ENCODE peak calls at places on chromosome 1, in four cellular contexts. B is uterus, U is thoracic aorta, M is left ventricle myocardium inferior. Z is an unnamed sample.

GRCh38 chr1:171898956-171899355 is 57.7 kb downstream of the DNM3 start:
- DNase-seq in B (no peak), U (no peak), M (no peak), Z (no peak)

GRCh38 chr1:37485902-37486679 is 11.7 kb downstream of the ZC3H12A start:
- DNase-seq in B (no peak), U (no peak), M (no peak), Z (no peak)

GRCh38 chr1:178060789-178061556 is 32.9 kb upstream of the RASAL2 start:
- DNase-seq in B (no peak), U (no peak), M (no peak), Z (no peak)

GRCh38 chr1:36109041-36109679 is 15.9 kb downstream of the COL8A2 start:
- DNase-seq in B (no peak), U (no peak), M (no peak), Z (no peak)

GRCh38 chr1:163063131-163064059 is 5.8 kb upstream of the RGS4 start:
- DNase-seq in B (no peak), U (no peak), M (no peak), Z (no peak)

GRCh38 chr1:158019177-158019868 is 25.9 kb downstream of the KIRREL1 start:
- DNase-seq in B (peak; percentile 84), U (no peak), M (no peak), Z (peak; percentile 67)

GRCh38 chr1:204198978-204199340 is 2.7 kb upstream of the KISS1 start:
- DNase-seq in B (no peak), U (no peak), M (no peak), Z (no peak)

GRCh38 chr1:77234943-77235342 is 15.7 kb upstream of the PIGK start:
- DNase-seq in B (no peak), U (no peak), M (no peak), Z (no peak)

GRCh38 chr1:210360852-210361477 is 32.3 kb downstream of the HHAT start:
- DNase-seq in B (no peak), U (no peak), M (no peak), Z (no peak)

GRCh38 chr1:226401407-226402303 is 6.2 kb downstream of the PARP1 start:
- DNase-seq in B (no peak), U (no peak), M (no peak), Z (no peak)

GRCh38 chr1:41698916-41699860 is 214.7 kb upstream of the EDN2 start:
- DNase-seq in B (no peak), U (no peak), M (no peak), Z (no peak)

GRCh38 chr1:101240041-101240430 is 3.2 kb downstream of the S1PR1 start:
- DNase-seq in B (peak; percentile 56), U (no peak), M (no peak), Z (peak; percentile 33)

GRCh38 chr1:234507626-234508387 is 28.8 kb upstream of the TARBP1 start:
- DNase-seq in B (no peak), U (no peak), M (no peak), Z (no peak)

GRCh38 chr1:844472-845026 is 79.2 kb upstream of the SAMD11 start:
- DNase-seq in B (no peak), U (no peak), M (no peak), Z (no peak)

GRCh38 chr1:100955322-100955721 is 59.4 kb downstream of the SLC30A7 start:
- DNase-seq in B (no peak), U (no peak), M (no peak), Z (no peak)

GRCh38 chr1:93616996-93617669 is 64.5 kb downstream of the BCAR3 start:
- DNase-seq in B (peak; percentile 36), U (peak; percentile 71), M (peak; percentile 56), Z (no peak)

GRCh38 chr1:119884700-119885099 is 11.6 kb downstream of the ADAM30 start:
- DNase-seq in B (no peak), U (no peak), M (no peak), Z (no peak)

GRCh38 chr1:43995984-43996732 is 4.8 kb downstream of the CCDC24 start:
- DNase-seq in B (no peak), U (no peak), M (no peak), Z (no peak)

GRCh38 chr1:43997979-43998378 is 6.6 kb downstream of the CCDC24 start:
- DNase-seq in B (no peak), U (no peak), M (no peak), Z (no peak)

GRCh38 chr1:43996733-43997115 is 5.3 kb downstream of the CCDC24 start:
- DNase-seq in B (no peak), U (no peak), M (no peak), Z (no peak)

GRCh38 chr1:43999455-43999854 is 8.1 kb downstream of the CCDC24 start:
- DNase-seq in B (no peak), U (no peak), M (no peak), Z (no peak)

DNA sequence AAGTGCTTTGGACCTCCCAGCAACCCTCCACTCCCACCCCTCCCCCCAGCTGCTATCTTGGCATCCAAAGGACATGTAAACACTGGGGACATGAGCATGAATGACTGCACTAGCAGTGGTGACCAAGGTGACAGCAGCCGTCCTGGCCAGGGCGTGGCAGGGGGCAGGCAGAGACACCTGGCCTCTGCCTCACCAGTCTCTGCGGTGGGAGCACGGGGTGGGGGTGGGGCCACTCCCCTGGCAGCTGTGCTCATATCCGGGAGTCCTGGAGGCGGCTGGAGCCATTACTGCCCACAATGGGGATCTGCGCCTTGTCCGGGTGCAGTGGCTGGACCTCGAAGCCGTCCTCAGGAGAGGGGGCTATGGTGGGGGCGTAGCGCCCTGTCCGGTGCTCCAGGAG is 5.9 kb downstream of the CCDC24 start:
- DNase-seq in B (no peak), U (no peak), M (no peak), Z (no peak)
- H3K27ac ChIP-seq in B (no peak overlapping the region), U (no peak overlapping the region), M (no peak overlapping the region), Z (no peak overlapping the region)

GRCh38 chr1:55670331-55671082 is 455.3 kb upstream of the USP24 start:
- DNase-seq in B (no peak), U (no peak), M (no peak), Z (no peak)
- H3K4me1 ChIP-seq in B (no peaks in the 10 kb centered on the region), U (peaks cover 20% of the 10 kb centered on the region), M (peaks cover 15% of the 10 kb centered on the region), Z (peaks cover 6% of the 10 kb centered on the region)

GRCh38 chr1:218573871-218574270 is 228.7 kb downstream of the TGFB2 start:
- DNase-seq in B (no peak), U (no peak), M (no peak), Z (no peak)

GRCh38 chr1:218572046-218572445 is 226.9 kb downstream of the TGFB2 start:
- DNase-seq in B (no peak), U (no peak), M (no peak), Z (no peak)

GRCh38 chr1:218575079-218575478 is 229.9 kb downstream of the TGFB2 start:
- DNase-seq in B (no peak), U (no peak), M (no peak), Z (no peak)

GRCh38 chr1:218571515-218571914 is 226.4 kb downstream of the TGFB2 start:
- DNase-seq in B (no peak), U (no peak), M (no peak), Z (no peak)

DNA sequence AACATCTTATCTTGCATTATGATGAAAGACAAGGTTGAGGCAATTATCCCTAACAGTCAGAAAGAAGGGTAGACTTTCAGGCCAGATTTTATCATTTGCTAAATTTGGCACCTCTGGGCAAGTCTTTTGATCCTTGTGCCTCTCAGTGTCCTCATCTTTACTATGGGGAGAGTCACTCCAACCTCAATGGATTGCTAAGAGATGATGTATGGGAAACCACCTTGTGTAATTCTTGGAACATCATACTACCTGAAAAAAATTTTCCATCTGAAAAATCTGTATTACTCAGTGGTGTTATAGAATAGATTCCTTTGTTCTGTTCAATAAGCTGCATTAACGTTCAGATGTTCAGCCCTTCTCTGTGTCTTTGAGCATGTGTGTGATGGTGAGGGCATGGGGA is 230.7 kb downstream of the TGFB2 start:
- DNase-seq in B (no peak), U (no peak), M (no peak), Z (no peak)
- TF ChIP-seq CTCF in B (no peak), U (no peak), M (no peak), Z (no peak)

DNA sequence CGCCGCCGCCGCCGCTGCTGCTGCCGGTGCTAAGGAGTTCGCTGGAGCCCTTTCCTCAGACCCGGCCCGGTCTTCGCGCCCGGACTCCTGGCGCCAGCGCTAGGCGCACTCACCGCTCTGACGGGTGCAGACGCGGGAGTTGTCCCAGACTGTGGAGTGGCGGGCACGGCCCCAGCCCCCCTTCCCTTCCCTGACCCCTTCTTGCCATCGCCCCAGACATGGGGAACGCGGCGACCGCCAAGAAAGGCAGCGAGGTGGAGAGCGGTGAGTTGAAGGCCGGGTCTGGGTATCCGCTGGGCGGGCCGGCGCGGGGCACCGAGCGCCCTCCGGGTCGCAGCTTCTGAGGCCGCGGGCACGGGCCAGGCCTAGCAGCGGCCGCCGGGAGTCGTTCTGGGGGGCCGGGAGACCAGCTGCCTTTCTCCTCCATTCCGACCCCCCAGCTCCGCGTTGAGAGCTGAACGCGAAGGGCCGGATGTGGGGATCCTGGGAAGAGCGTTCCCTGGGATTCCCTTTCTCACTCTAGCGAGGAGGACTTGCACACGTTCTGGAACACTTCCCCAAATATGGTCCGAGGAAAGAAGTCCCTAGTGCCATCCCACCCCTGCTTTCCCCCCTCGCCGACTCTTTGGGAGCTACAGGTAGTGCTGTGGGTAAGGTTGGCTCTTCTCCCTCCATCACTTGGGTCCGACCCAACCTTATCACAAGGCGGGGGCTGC is 65.8 kb upstream of the PRKACB start:
- DNase-seq in B (peak; percentile 27), U (no peak), M (no peak), Z (no peak)
- H3K27ac ChIP-seq in B (peak overlapping the region; percentile 93), U (peak overlapping the region; percentile 87), M (peak overlapping the region; percentile 92), Z (peak overlapping the region; percentile 83)

Z was measured in lung.